ENCODE peak calls at places on chromosome 14, in five cellular contexts. One of them, this sample, is unnamed.

GRCh38 chr14:86481105-86481504 is 951.2 kb downstream of the FLRT2 start:
- DNase-seq in EL: peak; percentile 31
- DNase-seq in HEK293T: no peak
- DNase-seq in NCI-H1105 treated with DMSO at 0.1 percent for 48 hours: no peak
- DNase-seq in nephron progenitor cell: no peak
- DNase-seq in this sample: no peak

GRCh38 chr14:63460594-63461132 is 82.5 kb downstream of the PPP2R5E start:
- DNase-seq in EL: no peak
- DNase-seq in HEK293T: no peak
- DNase-seq in NCI-H1105 treated with DMSO at 0.1 percent for 48 hours: no peak
- DNase-seq in nephron progenitor cell: no peak
- DNase-seq in this sample: no peak

GRCh38 chr14:85122690-85123089 is 407.3 kb upstream of the FLRT2 start:
- DNase-seq in EL: peak; percentile 32
- DNase-seq in HEK293T: no peak
- DNase-seq in NCI-H1105 treated with DMSO at 0.1 percent for 48 hours: no peak
- DNase-seq in nephron progenitor cell: no peak
- DNase-seq in this sample: no peak

GRCh38 chr14:84961637-84962036 is 568.3 kb upstream of the FLRT2 start:
- DNase-seq in EL: no peak
- DNase-seq in HEK293T: no peak
- DNase-seq in NCI-H1105 treated with DMSO at 0.1 percent for 48 hours: peak; percentile 94
- DNase-seq in nephron progenitor cell: no peak
- DNase-seq in this sample: peak; percentile 1

GRCh38 chr14:76268700-76269099 is 107.2 kb upstream of the ESRRB start:
- DNase-seq in EL: no peak
- DNase-seq in HEK293T: no peak
- DNase-seq in NCI-H1105 treated with DMSO at 0.1 percent for 48 hours: no peak
- DNase-seq in nephron progenitor cell: no peak
- DNase-seq in this sample: no peak

GRCh38 chr14:71583246-71583645 is 349.0 kb upstream of the RGS6 start:
- DNase-seq in EL: peak; percentile 56
- DNase-seq in HEK293T: no peak
- DNase-seq in NCI-H1105 treated with DMSO at 0.1 percent for 48 hours: no peak
- DNase-seq in nephron progenitor cell: no peak
- DNase-seq in this sample: no peak

GRCh38 chr14:41806355-41806975 is 199.8 kb downstream of the LRFN5 start:
- DNase-seq in EL: no peak
- DNase-seq in HEK293T: no peak
- DNase-seq in NCI-H1105 treated with DMSO at 0.1 percent for 48 hours: no peak
- DNase-seq in nephron progenitor cell: no peak
- DNase-seq in this sample: no peak

GRCh38 chr14:53306267-53306721 is 153.2 kb upstream of the DDHD1 start:
- DNase-seq in EL: peak; percentile 52
- DNase-seq in HEK293T: peak; percentile 61
- DNase-seq in NCI-H1105 treated with DMSO at 0.1 percent for 48 hours: peak; percentile 74
- DNase-seq in nephron progenitor cell: peak; percentile 66
- DNase-seq in this sample: peak; percentile 55

GRCh38 chr14:74586681-74587362 is 25.2 kb downstream of the LTBP2 start:
- DNase-seq in EL: no peak
- DNase-seq in HEK293T: no peak
- DNase-seq in NCI-H1105 treated with DMSO at 0.1 percent for 48 hours: no peak
- DNase-seq in nephron progenitor cell: peak; percentile 35
- DNase-seq in this sample: no peak

GRCh38 chr14:98959958-98960616 is 311.9 kb downstream of the BCL11B start:
- DNase-seq in EL: no peak
- DNase-seq in HEK293T: no peak
- DNase-seq in NCI-H1105 treated with DMSO at 0.1 percent for 48 hours: peak; percentile 76
- DNase-seq in nephron progenitor cell: no peak
- DNase-seq in this sample: no peak

GRCh38 chr14:31159682-31160296 is 47.8 kb downstream of the HECTD1 start:
- DNase-seq in EL: peak; percentile 71
- DNase-seq in HEK293T: no peak
- DNase-seq in NCI-H1105 treated with DMSO at 0.1 percent for 48 hours: no peak
- DNase-seq in nephron progenitor cell: no peak
- DNase-seq in this sample: no peak

GRCh38 chr14:103118663-103119404 is 4.4 kb upstream of the TNFAIP2 start:
- DNase-seq in EL: no peak
- DNase-seq in HEK293T: no peak
- DNase-seq in NCI-H1105 treated with DMSO at 0.1 percent for 48 hours: no peak
- DNase-seq in nephron progenitor cell: no peak
- DNase-seq in this sample: no peak

GRCh38 chr14:105919458-105920150 is 393.2 kb downstream of the TMEM121 start:
- DNase-seq in EL: no peak
- DNase-seq in HEK293T: no peak
- DNase-seq in NCI-H1105 treated with DMSO at 0.1 percent for 48 hours: no peak
- DNase-seq in nephron progenitor cell: no peak
- DNase-seq in this sample: no peak

GRCh38 chr14:66228267-66228970 is 257.8 kb upstream of the CCDC196 start:
- DNase-seq in EL: peak; percentile 59
- DNase-seq in HEK293T: no peak
- DNase-seq in NCI-H1105 treated with DMSO at 0.1 percent for 48 hours: no peak
- DNase-seq in nephron progenitor cell: no peak
- DNase-seq in this sample: no peak